ENCODE peak calls at places on chromosomes 13 and 19, in ten cellular contexts. P is GM10248; W is CD4-positive, alpha-beta memory T cell; J is stromal cell of bone marrow; Q is A549; Z is fibroblast of mammary gland; C is fibroblast of lung; R is NAMALWA; B is HEK293T; Y is ecto neural progenitor cell. M is an unnamed sample.

GRCh38 chr13:47480941-47481340 is 520.1 kb downstream of the SUCLA2 start:
- DNase-seq in P (no peak), W (no peak), J (no peak), Q (no peak), Z (no peak), C (no peak), R (no peak), B (no peak), Y (no peak), M (no peak)

GRCh38 chr19:17953316-17953801 is 13.5 kb upstream of the KCNN1 start:
- DNase-seq in P (no peak), W (no peak), J (no peak), Q (no peak), Z (no peak), C (no peak), R (no peak), B (no peak), Y (no peak), M (no peak)

GRCh38 chr19:2266183-2266993 is 10.2 kb upstream of the JSRP1 start:
- DNase-seq in P (peak; percentile 75), W (peak; percentile 43), J (peak; percentile 68), Q (no peak), Z (peak; percentile 82), C (peak; percentile 68), R (peak; percentile 83), B (no peak), Y (no peak), M (peak; percentile 81)

GRCh38 chr13:46624821-46625220 is 71.9 kb downstream of the LRCH1 start:
- DNase-seq in P (no peak), W (no peak), J (no peak), Q (no peak), Z (no peak), C (no peak), R (no peak), B (no peak), Y (no peak), M (no peak)

GRCh38 chr13:48112896-48113525 is 18.1 kb upstream of the MED4 start:
- DNase-seq in P (no peak), W (no peak), J (no peak), Q (no peak), Z (no peak), C (no peak), R (no peak), B (no peak), Y (no peak), M (no peak)

GRCh38 chr19:38492147-38492813 is 58.8 kb downstream of the RYR1 start:
- DNase-seq in P (no peak), W (no peak), J (no peak), Q (no peak), Z (no peak), C (no peak), R (no peak), B (no peak), Y (no peak), M (no peak)

GRCh38 chr19:18657590-18658365 is 20.9 kb downstream of the KLHL26 start:
- DNase-seq in P (peak; percentile 80), W (no peak), J (peak; percentile 56), Q (peak; percentile 29), Z (peak; percentile 82), C (peak; percentile 92), R (peak; percentile 34), B (no peak), Y (peak; percentile 69), M (peak; percentile 51)

GRCh38 chr13:48162182-48162581 is 67.3 kb upstream of the MED4 start:
- DNase-seq in P (no peak), W (no peak), J (no peak), Q (no peak), Z (no peak), C (no peak), R (no peak), B (no peak), Y (no peak), M (no peak)

GRCh38 chr13:83286737-83287136 is 595.5 kb downstream of the SLITRK1 start:
- DNase-seq in P (no peak), W (no peak), J (no peak), Q (peak; percentile 6), Z (peak; percentile 80), C (peak; percentile 46), R (no peak), B (no peak), Y (no peak), M (no peak)

GRCh38 chr13:25330541-25330940 is 29.1 kb downstream of the NUP58 start:
- DNase-seq in P (no peak), W (no peak), J (no peak), Q (no peak), Z (no peak), C (peak; percentile 17), R (no peak), B (no peak), Y (no peak), M (no peak)

M was measured in stimulated activated naive B cell treated with anti-CD40 and anti-IgM and Interleukin-4, amounts not matched to agents 10 μg/mL and 1 μg/mL and 100 μg/mL, for 72 hours.